ENCODE peak calls at places on chromosomes 2 and 18, in four cellular contexts. O is stimulated activated CD8-positive, alpha-beta memory T cell treated with anti-CD3 and anti-CD28 coated beads, Interleukin-4, amount 100 ng/mL, for 1 hour; V is GM20000; E is KBM-7. B is an unnamed sample.

GRCh38 chr2:131754929-131755720 is 227.4 kb downstream of the CCDC74A start:
- DNase-seq in O (no peak), V (no peak), E (no peak), B (no peak)

GRCh38 chr18:23053756-23054457 is 81.4 kb upstream of the CABLES1 start:
- DNase-seq in O (no peak), V (no peak), E (peak; percentile 35), B (no peak)

GRCh38 chr2:239544846-239545465 is 144.1 kb upstream of the HDAC4 start:
- DNase-seq in O (no peak), V (no peak), E (peak; percentile 14), B (no peak)

GRCh38 chr2:68253211-68254068 is 1.1 kb upstream of the PPP3R1 start:
- DNase-seq in O (no peak), V (no peak), E (peak; percentile 61), B (no peak)

GRCh38 chr2:230687498-230687897 is 25.1 kb upstream of the CAB39 start:
- DNase-seq in O (no peak), V (no peak), E (no peak), B (no peak)

GRCh38 chr18:48792611-48793368 is 158.0 kb downstream of the SMAD7 start:
- DNase-seq in O (no peak), V (no peak), E (no peak), B (no peak)

GRCh38 chr2:233489666-233490065 is 76.9 kb downstream of the USP40 start:
- DNase-seq in O (no peak), V (no peak), E (no peak), B (no peak)

GRCh38 chr18:23689616-23690504 is 607 bp downstream of the LAMA3 start:
- DNase-seq in O (no peak), V (peak; percentile 49), E (no peak), B (no peak)

GRCh38 chr2:119888673-119889072 is 124.2 kb upstream of the EPB41L5 start:
- DNase-seq in O (no peak), V (no peak), E (no peak), B (peak; percentile 63)

B was measured in AG04449.